ENCODE peak calls at places on chromosome 22, in five cellular contexts. F is lower lobe of right lung, O is endothelial cell of umbilical vein, H is fibroblast of the conjunctiva, X is GM13977. N is an unnamed sample.

GRCh38 chr22:44685384-44686056 is 16.5 kb upstream of the PRR5 start:
- DNase-seq in O (no peak), X (peak), F (peak), H (peak), N (no peak)

GRCh38 chr22:20514658-20515406 is 7.4 kb downstream of the MED15 start:
- DNase-seq in O (no peak), F (no peak), H (peak), X (no peak), N (no peak)

GRCh38 chr22:36162127-36163034 is 1.8 kb upstream of the APOL3 start:
- DNase-seq in F (no peak), X (peak), O (no peak), H (no peak), N (no peak)

GRCh38 chr22:40401532-40401931 is 31.1 kb downstream of the SGSM3 start:
- DNase-seq in X (no peak), F (peak), O (no peak), H (no peak), N (no peak)

GRCh38 chr22:30718938-30719337 is 24.3 kb downstream of the OSBP2 start:
- DNase-seq in F (no peak), X (no peak), H (no peak), O (no peak), N (no peak)

GRCh38 chr22:21699643-21700042 is 33.8 kb downstream of the PPIL2 start:
- DNase-seq in X (no peak), H (no peak), O (no peak), F (no peak), N (no peak)

GRCh38 chr22:34972498-34972897 is 93.5 kb upstream of the ISX start:
- DNase-seq in O (no peak), F (no peak), H (no peak), X (no peak), N (no peak)

GRCh38 chr22:25363474-25363873 is 144.0 kb downstream of the CRYBB2 start:
- DNase-seq in H (no peak), F (peak), X (no peak), O (no peak), N (no peak)

GRCh38 chr22:30397656-30398635 is 1.1 kb downstream of the SEC14L2 start:
- DNase-seq in X (no peak), F (no peak), O (peak), H (no peak), N (no peak)

GRCh38 chr22:21075516-21076138 is 29.9 kb downstream of the LRRC74B start:
- DNase-seq in X (no peak), F (no peak), O (no peak), H (no peak), N (no peak)

GRCh38 chr22:21025266-21025665 is 7.1 kb downstream of the SLC7A4 start:
- DNase-seq in X (no peak), O (no peak), F (no peak), H (no peak), N (no peak)

GRCh38 chr22:46574993-46575914 is 37.8 kb upstream of the CELSR1 start:
- DNase-seq in X (no peak), F (peak), O (peak), H (no peak), N (no peak)

GRCh38 chr22:43823911-43824665 is 12.0 kb upstream of the EFCAB6 start:
- DNase-seq in O (no peak), F (no peak), X (no peak), H (no peak), N (no peak)

GRCh38 chr22:22935546-22936157 is 48.0 kb downstream of the IGLL5 start:
- DNase-seq in X (peak), H (no peak), F (peak), O (no peak), N (no peak)

GRCh38 chr22:37229805-37230672 is 14.0 kb downstream of the RAC2 start:
- DNase-seq in H (no peak), X (peak), O (no peak), F (peak), N (no peak)

N was measured in HL-60.